ENCODE peak calls at places on chromosomes 6 and 20, in five cellular contexts. One of them, this sample, is unnamed.

GRCh38 chr6:100761841-100762240 is 119.3 kb downstream of the ASCC3 start:
- DNase-seq in left lung: no peak
- DNase-seq in HuH-7.5: no peak
- DNase-seq in mammary epithelial cell: no peak
- DNase-seq in stimulated activated CD8-positive, alpha-beta memory T cell treated with anti-CD3 and anti-CD28 coated beads, Interleukin-7, amount 100 ng/mL, for 1 hour: no peak
- DNase-seq in this sample: no peak

GRCh38 chr6:1636971-1637871 is 27.5 kb downstream of the FOXC1 start:
- DNase-seq in HuH-7.5: no peak
- DNase-seq in stimulated activated CD8-positive, alpha-beta memory T cell treated with anti-CD3 and anti-CD28 coated beads, Interleukin-7, amount 100 ng/mL, for 1 hour: no peak
- DNase-seq in left lung: peak
- DNase-seq in mammary epithelial cell: peak
- DNase-seq in this sample: no peak

GRCh38 chr6:34986845-34987246 is 97.8 kb downstream of the ANKS1A start:
- DNase-seq in left lung: no peak
- DNase-seq in stimulated activated CD8-positive, alpha-beta memory T cell treated with anti-CD3 and anti-CD28 coated beads, Interleukin-7, amount 100 ng/mL, for 1 hour: peak
- DNase-seq in HuH-7.5: peak
- DNase-seq in mammary epithelial cell: peak
- DNase-seq in this sample: peak

GRCh38 chr6:52820198-52820597 is 16.6 kb upstream of the GSTA1 start:
- DNase-seq in HuH-7.5: no peak
- DNase-seq in left lung: no peak
- DNase-seq in stimulated activated CD8-positive, alpha-beta memory T cell treated with anti-CD3 and anti-CD28 coated beads, Interleukin-7, amount 100 ng/mL, for 1 hour: no peak
- DNase-seq in mammary epithelial cell: no peak
- DNase-seq in this sample: no peak

GRCh38 chr6:163764565-163764964 is 350.0 kb downstream of the QKI start:
- DNase-seq in HuH-7.5: no peak
- DNase-seq in mammary epithelial cell: no peak
- DNase-seq in stimulated activated CD8-positive, alpha-beta memory T cell treated with anti-CD3 and anti-CD28 coated beads, Interleukin-7, amount 100 ng/mL, for 1 hour: no peak
- DNase-seq in left lung: no peak
- DNase-seq in this sample: no peak

GRCh38 chr6:82040405-82041221 is 206.9 kb downstream of the IBTK start:
- DNase-seq in mammary epithelial cell: peak
- DNase-seq in stimulated activated CD8-positive, alpha-beta memory T cell treated with anti-CD3 and anti-CD28 coated beads, Interleukin-7, amount 100 ng/mL, for 1 hour: no peak
- DNase-seq in HuH-7.5: no peak
- DNase-seq in left lung: no peak
- DNase-seq in this sample: no peak

GRCh38 chr6:56802570-56802969 is 152.3 kb upstream of the BEND6 start:
- DNase-seq in mammary epithelial cell: peak
- DNase-seq in stimulated activated CD8-positive, alpha-beta memory T cell treated with anti-CD3 and anti-CD28 coated beads, Interleukin-7, amount 100 ng/mL, for 1 hour: no peak
- DNase-seq in HuH-7.5: no peak
- DNase-seq in left lung: no peak
- DNase-seq in this sample: peak

GRCh38 chr6:169990095-169991030 is 238.9 kb downstream of the ERMARD start:
- DNase-seq in stimulated activated CD8-positive, alpha-beta memory T cell treated with anti-CD3 and anti-CD28 coated beads, Interleukin-7, amount 100 ng/mL, for 1 hour: no peak
- DNase-seq in left lung: no peak
- DNase-seq in mammary epithelial cell: no peak
- DNase-seq in HuH-7.5: no peak
- DNase-seq in this sample: no peak

GRCh38 chr20:33721391-33722140 is 1.5 kb upstream of the PXMP4 start:
- DNase-seq in stimulated activated CD8-positive, alpha-beta memory T cell treated with anti-CD3 and anti-CD28 coated beads, Interleukin-7, amount 100 ng/mL, for 1 hour: no peak
- DNase-seq in mammary epithelial cell: no peak
- DNase-seq in HuH-7.5: no peak
- DNase-seq in left lung: no peak
- DNase-seq in this sample: no peak

GRCh38 chr6:18477301-18477941 is 90.3 kb downstream of the RNF144B start:
- DNase-seq in stimulated activated CD8-positive, alpha-beta memory T cell treated with anti-CD3 and anti-CD28 coated beads, Interleukin-7, amount 100 ng/mL, for 1 hour: no peak
- DNase-seq in mammary epithelial cell: no peak
- DNase-seq in left lung: no peak
- DNase-seq in HuH-7.5: no peak
- DNase-seq in this sample: no peak

GRCh38 chr6:130575971-130576370 is 210.2 kb downstream of the TMEM200A start:
- DNase-seq in mammary epithelial cell: no peak
- DNase-seq in left lung: no peak
- DNase-seq in stimulated activated CD8-positive, alpha-beta memory T cell treated with anti-CD3 and anti-CD28 coated beads, Interleukin-7, amount 100 ng/mL, for 1 hour: peak
- DNase-seq in HuH-7.5: no peak
- DNase-seq in this sample: no peak

GRCh38 chr20:39631557-39631956 is 669.4 kb downstream of the DHX35 start:
- DNase-seq in stimulated activated CD8-positive, alpha-beta memory T cell treated with anti-CD3 and anti-CD28 coated beads, Interleukin-7, amount 100 ng/mL, for 1 hour: no peak
- DNase-seq in mammary epithelial cell: peak
- DNase-seq in HuH-7.5: no peak
- DNase-seq in left lung: no peak
- DNase-seq in this sample: no peak

GRCh38 chr20:50049442-50050026 is 63.4 kb downstream of the UBE2V1 start:
- DNase-seq in HuH-7.5: no peak
- DNase-seq in stimulated activated CD8-positive, alpha-beta memory T cell treated with anti-CD3 and anti-CD28 coated beads, Interleukin-7, amount 100 ng/mL, for 1 hour: no peak
- DNase-seq in mammary epithelial cell: no peak
- DNase-seq in left lung: no peak
- DNase-seq in this sample: no peak